ENCODE peak calls at places on chromosome 17, in eight cellular contexts. Z, R, G, H, V, C, K and N are unnamed samples.

GRCh38 chr17:28662527-28662829 is 473 bp downstream of the SUPT6H start:
- DNase-seq in Z (no peak), R (no peak), G (no peak), H (no peak), V (no peak), C (no peak), K (no peak), N (no peak)

GRCh38 chr17:44033841-44034408 is 19.2 kb upstream of the TMEM101 start:
- DNase-seq in Z (no peak), R (no peak), G (no peak), H (no peak), V (no peak), C (no peak), K (no peak), N (no peak)

GRCh38 chr17:58832514-58832913 is 76.9 kb downstream of the PPM1E start:
- DNase-seq in Z (no peak), R (no peak), G (no peak), H (no peak), V (no peak), C (no peak), K (no peak), N (no peak)

GRCh38 chr17:7835818-7836595 is 2.0 kb downstream of the KDM6B start:
- DNase-seq in Z (peak; percentile 77), R (no peak), G (peak; percentile 77), H (peak; percentile 34), V (no peak), C (no peak), K (peak; percentile 55), N (peak; percentile 84)

GRCh38 chr17:41415411-41415810 is 9.0 kb downstream of the KRT37 start:
- DNase-seq in Z (no peak), R (no peak), G (no peak), H (no peak), V (no peak), C (no peak), K (no peak), N (no peak)

GRCh38 chr17:43559161-43559816 is 13.1 kb upstream of the ETV4 start:
- DNase-seq in Z (no peak), R (no peak), G (peak; percentile 29), H (no peak), V (no peak), C (no peak), K (no peak), N (no peak)

GRCh38 chr17:74610108-74610507 is 13.4 kb downstream of the CD300E start:
- DNase-seq in Z (peak; percentile 48), R (no peak), G (no peak), H (peak; percentile 16), V (peak; percentile 24), C (no peak), K (no peak), N (peak; percentile 70)

GRCh38 chr17:28901866-28902818 is 737 bp downstream of the DHRS13 start:
- DNase-seq in Z (no peak), R (peak; percentile 62), G (peak; percentile 81), H (no peak), V (peak; percentile 75), C (no peak), K (peak; percentile 83), N (peak; percentile 71)

GRCh38 chr17:38742431-38743308 is 5.5 kb downstream of the PCGF2 start:
- DNase-seq in Z (no peak), R (no peak), G (peak; percentile 77), H (no peak), V (peak; percentile 66), C (no peak), K (peak; percentile 84), N (no peak)

GRCh38 chr17:28944343-28944742 is 7.0 kb downstream of the PHF12 start:
- DNase-seq in Z (no peak), R (no peak), G (no peak), H (no peak), V (no peak), C (no peak), K (no peak), N (no peak)

GRCh38 chr17:78132086-78132676 is 1.6 kb downstream of the TMC8 start:
- DNase-seq in Z (no peak), R (peak; percentile 81), G (no peak), H (peak; percentile 66), V (peak; percentile 80), C (no peak), K (no peak), N (peak; percentile 77)

GRCh38 chr17:32484041-32484461 is 2.7 kb upstream of the CDK5R1 start:
- DNase-seq in Z (no peak), R (no peak), G (no peak), H (no peak), V (no peak), C (no peak), K (peak; percentile 27), N (no peak)

GRCh38 chr17:31830971-31831755 is 27.9 kb downstream of the COPRS start:
- DNase-seq in Z (no peak), R (no peak), G (no peak), H (no peak), V (no peak), C (no peak), K (no peak), N (no peak)

GRCh38 chr17:31067699-31068184 is 27.0 kb upstream of the NF1 start:
- DNase-seq in Z (no peak), R (no peak), G (peak; percentile 89), H (peak; percentile 73), V (no peak), C (peak; percentile 34), K (no peak), N (no peak)

GRCh38 chr17:54085934-54086333 is 263.2 kb downstream of the KIF2B start:
- DNase-seq in Z (peak; percentile 47), R (no peak), G (no peak), H (no peak), V (no peak), C (no peak), K (no peak), N (peak; percentile 55)

GRCh38 chr17:20216154-20216815 is 207.1 kb downstream of the SPECC1 start:
- DNase-seq in Z (no peak), R (no peak), G (no peak), H (no peak), V (no peak), C (no peak), K (no peak), N (no peak)

GRCh38 chr17:78665952-78666920 is 89.0 kb upstream of the DNAH17 start:
- DNase-seq in Z (peak; percentile 24), R (no peak), G (peak; percentile 67), H (peak; percentile 10), V (peak; percentile 45), C (no peak), K (no peak), N (no peak)

GRCh38 chr17:26766743-26767142 is 527.2 kb upstream of the WSB1 start:
- DNase-seq in Z (no peak), R (no peak), G (no peak), H (no peak), V (no peak), C (no peak), K (no peak), N (no peak)

GRCh38 chr17:31907342-31907975 is 6.0 kb upstream of the UTP6 start:
- DNase-seq in Z (no peak), R (no peak), G (peak; percentile 51), H (peak; percentile 28), V (no peak), C (no peak), K (no peak), N (no peak)

GRCh38 chr17:63439682-63440081 is 6.4 kb downstream of the CYB561 start:
- DNase-seq in Z (no peak), R (peak; percentile 9), G (peak; percentile 54), H (peak; percentile 68), V (no peak), C (no peak), K (no peak), N (no peak)
- TF ChIP-seq EZH2phosphoT487 in Z (no peak), R (no peak), G (no peak), H (no peak), V (no peak), C (no peak), K (no peak), N (no peak)

DNA sequence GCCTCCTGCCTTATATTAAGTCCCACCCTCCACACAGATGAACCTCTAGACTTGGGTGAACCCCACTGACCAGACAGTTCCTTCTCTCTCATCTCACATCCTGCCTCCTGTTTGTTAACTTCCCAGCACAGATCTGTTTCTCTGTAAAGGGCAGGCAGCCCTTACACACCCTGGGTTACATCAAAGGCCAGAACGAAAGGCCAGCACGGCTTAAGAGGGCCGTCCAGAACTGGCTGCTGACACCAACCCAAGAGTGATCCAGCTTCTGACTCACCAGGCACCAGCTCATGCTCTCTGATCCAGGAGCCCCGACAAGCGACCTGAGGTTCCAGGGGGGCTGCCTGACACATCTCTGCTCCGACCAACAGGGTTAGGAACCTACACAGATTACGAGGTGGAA is 86.9 kb downstream of the MRM3 start:
- DNase-seq in Z (no peak), R (no peak), G (peak; percentile 92), H (no peak), V (no peak), C (no peak), K (no peak), N (no peak)
- H3K4me3 ChIP-seq in Z (no peak overlapping the region), R (no peak overlapping the region), G (peak overlapping the region; percentile 62), H (no peak overlapping the region), V (no peak overlapping the region), C (no peak overlapping the region), K (no peak overlapping the region), N (no peak overlapping the region)

DNA sequence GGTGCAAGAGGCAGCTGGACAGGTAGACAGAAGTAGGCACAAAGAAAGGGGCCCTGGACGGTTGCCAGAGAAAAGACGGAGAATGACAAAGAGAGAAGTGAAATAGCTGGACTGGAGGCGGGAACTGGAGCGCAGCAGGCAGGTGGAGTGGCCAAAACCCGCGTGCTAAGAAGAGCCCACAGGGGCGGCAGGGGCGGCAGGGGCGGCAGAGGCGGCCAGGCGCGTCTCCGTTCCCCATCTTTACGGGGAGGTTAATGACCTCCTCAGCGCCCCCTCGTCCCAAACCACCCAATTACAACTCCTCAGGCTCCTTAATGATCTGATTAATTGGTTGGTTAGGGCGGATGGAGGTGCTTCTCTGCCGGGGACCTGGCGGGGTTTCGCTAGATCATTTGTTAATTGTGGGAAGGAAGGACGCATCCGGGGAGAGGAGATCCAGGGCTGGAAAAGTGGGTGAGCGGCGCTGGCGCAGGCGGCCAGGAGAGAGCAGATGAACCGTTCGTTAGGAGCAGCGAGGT is 15.4 kb upstream of the HOXB9 start:
- DNase-seq in Z (peak; percentile 40), R (no peak), G (no peak), H (no peak), V (no peak), C (no peak), K (no peak), N (peak; percentile 63)
- TF ChIP-seq EZH2phosphoT487 in Z (no peak), R (no peak), G (no peak), H (no peak), V (no peak), C (no peak), K (no peak), N (no peak)

DNA sequence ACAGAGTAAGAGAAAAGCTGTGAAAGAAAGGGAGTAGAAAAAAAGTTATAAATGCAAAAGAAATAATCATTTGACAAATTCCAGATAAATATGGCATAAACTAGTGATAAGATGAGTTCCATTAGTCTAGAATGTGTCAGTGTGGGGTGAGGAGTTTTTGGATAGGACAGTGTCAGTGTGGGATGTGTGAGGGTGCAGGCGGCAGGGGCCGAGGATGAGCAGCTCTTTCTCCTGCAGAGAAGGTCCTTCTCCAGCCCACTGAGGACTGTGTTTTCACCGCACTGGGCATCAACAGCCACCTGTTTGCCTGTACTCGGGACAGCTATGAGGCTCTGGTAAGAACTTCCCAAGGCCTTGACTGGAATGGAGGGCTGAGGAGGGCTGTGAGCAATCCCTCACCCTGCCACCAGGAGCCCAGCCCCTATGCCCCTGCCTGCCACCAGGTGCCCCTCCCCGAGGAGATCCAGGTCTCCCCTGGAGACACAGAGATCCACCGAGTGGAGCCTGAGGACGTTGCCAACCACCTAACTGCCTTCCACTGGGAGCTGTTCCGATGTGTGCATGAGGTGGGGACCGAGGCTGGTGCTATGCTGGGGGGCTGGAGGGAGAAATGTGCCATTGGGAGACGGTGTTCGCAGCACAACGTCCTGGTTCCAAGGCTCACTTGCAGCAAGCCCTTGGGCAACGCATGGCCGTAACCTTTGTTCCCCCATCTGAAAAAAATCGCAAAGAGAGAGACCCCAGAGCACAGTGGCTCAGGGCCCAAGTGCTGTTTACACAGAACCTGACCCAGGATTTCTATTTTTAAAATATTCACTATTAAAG is 13.1 kb downstream of the RAPGEFL1 start:
- DNase-seq in Z (peak; percentile 63), R (peak; percentile 38), G (peak; percentile 49), H (peak; percentile 28), V (peak; percentile 64), C (no peak), K (peak; percentile 83), N (peak; percentile 84)
- H3K4me3 ChIP-seq in Z (peak overlapping the region; percentile 52), R (peak overlapping the region; percentile 77), G (peak overlapping the region; percentile 71), H (peak overlapping the region; percentile 73), V (peak overlapping the region; percentile 70), C (no peak overlapping the region), K (no peak overlapping the region), N (peak overlapping the region; percentile 88)